ENCODE peak calls at places on chromosomes 2 and 18, in five cellular contexts. One of them, this sample, is unnamed.

GRCh38 chr2:80475970-80476369 is 171.4 kb upstream of the LRRTM1 start:
- DNase-seq in NCI-H1105 treated with DMSO at 0.1 percent for 48 hours: no peak
- DNase-seq in naive thymus-derived CD8-positive, alpha-beta T cell: no peak
- DNase-seq in stimulated activated CD4-positive, alpha-beta T cell treated with anti-CD3 and anti-CD28 coated beads, Interleukin-1b, Interleukin-23, amount 100 ng/mL, for 4 hours: no peak
- DNase-seq in endothelial cell: no peak
- DNase-seq in this sample: no peak

GRCh38 chr2:180222642-180223041 is 215.5 kb upstream of the CWC22 start:
- DNase-seq in stimulated activated CD4-positive, alpha-beta T cell treated with anti-CD3 and anti-CD28 coated beads, Interleukin-1b, Interleukin-23, amount 100 ng/mL, for 4 hours: no peak
- DNase-seq in NCI-H1105 treated with DMSO at 0.1 percent for 48 hours: peak
- DNase-seq in naive thymus-derived CD8-positive, alpha-beta T cell: no peak
- DNase-seq in endothelial cell: no peak
- DNase-seq in this sample: no peak

GRCh38 chr18:42100917-42101316 is 145.9 kb downstream of the PIK3C3 start:
- DNase-seq in NCI-H1105 treated with DMSO at 0.1 percent for 48 hours: no peak
- DNase-seq in naive thymus-derived CD8-positive, alpha-beta T cell: no peak
- DNase-seq in endothelial cell: no peak
- DNase-seq in stimulated activated CD4-positive, alpha-beta T cell treated with anti-CD3 and anti-CD28 coated beads, Interleukin-1b, Interleukin-23, amount 100 ng/mL, for 4 hours: no peak
- DNase-seq in this sample: no peak

GRCh38 chr2:23662941-23663729 is 263.8 kb downstream of the ATAD2B start:
- DNase-seq in naive thymus-derived CD8-positive, alpha-beta T cell: no peak
- DNase-seq in NCI-H1105 treated with DMSO at 0.1 percent for 48 hours: no peak
- DNase-seq in endothelial cell: no peak
- DNase-seq in stimulated activated CD4-positive, alpha-beta T cell treated with anti-CD3 and anti-CD28 coated beads, Interleukin-1b, Interleukin-23, amount 100 ng/mL, for 4 hours: no peak
- DNase-seq in this sample: no peak

GRCh38 chr18:27843783-27844415 is 333.0 kb downstream of the CDH2 start:
- DNase-seq in naive thymus-derived CD8-positive, alpha-beta T cell: no peak
- DNase-seq in stimulated activated CD4-positive, alpha-beta T cell treated with anti-CD3 and anti-CD28 coated beads, Interleukin-1b, Interleukin-23, amount 100 ng/mL, for 4 hours: no peak
- DNase-seq in NCI-H1105 treated with DMSO at 0.1 percent for 48 hours: no peak
- DNase-seq in endothelial cell: no peak
- DNase-seq in this sample: no peak

GRCh38 chr2:127674241-127675209 is 805 bp downstream of the LIMS2 start:
- DNase-seq in naive thymus-derived CD8-positive, alpha-beta T cell: peak
- DNase-seq in stimulated activated CD4-positive, alpha-beta T cell treated with anti-CD3 and anti-CD28 coated beads, Interleukin-1b, Interleukin-23, amount 100 ng/mL, for 4 hours: peak
- DNase-seq in endothelial cell: no peak
- DNase-seq in NCI-H1105 treated with DMSO at 0.1 percent for 48 hours: no peak
- DNase-seq in this sample: no peak

GRCh38 chr2:95297088-95297487 is at the start of gene KCNIP3:
- DNase-seq in naive thymus-derived CD8-positive, alpha-beta T cell: no peak
- DNase-seq in stimulated activated CD4-positive, alpha-beta T cell treated with anti-CD3 and anti-CD28 coated beads, Interleukin-1b, Interleukin-23, amount 100 ng/mL, for 4 hours: no peak
- DNase-seq in endothelial cell: no peak
- DNase-seq in NCI-H1105 treated with DMSO at 0.1 percent for 48 hours: peak
- DNase-seq in this sample: no peak

GRCh38 chr2:128746356-128746755 is 427.7 kb upstream of the HS6ST1 start:
- DNase-seq in stimulated activated CD4-positive, alpha-beta T cell treated with anti-CD3 and anti-CD28 coated beads, Interleukin-1b, Interleukin-23, amount 100 ng/mL, for 4 hours: no peak
- DNase-seq in endothelial cell: no peak
- DNase-seq in NCI-H1105 treated with DMSO at 0.1 percent for 48 hours: no peak
- DNase-seq in naive thymus-derived CD8-positive, alpha-beta T cell: no peak
- DNase-seq in this sample: no peak

GRCh38 chr2:224027912-224028311 is 11.2 kb downstream of the SERPINE2 start:
- DNase-seq in naive thymus-derived CD8-positive, alpha-beta T cell: no peak
- DNase-seq in endothelial cell: no peak
- DNase-seq in stimulated activated CD4-positive, alpha-beta T cell treated with anti-CD3 and anti-CD28 coated beads, Interleukin-1b, Interleukin-23, amount 100 ng/mL, for 4 hours: no peak
- DNase-seq in NCI-H1105 treated with DMSO at 0.1 percent for 48 hours: no peak
- DNase-seq in this sample: no peak

GRCh38 chr18:35083174-35083712 is 42.0 kb downstream of the MAPRE2 start:
- DNase-seq in NCI-H1105 treated with DMSO at 0.1 percent for 48 hours: no peak
- DNase-seq in stimulated activated CD4-positive, alpha-beta T cell treated with anti-CD3 and anti-CD28 coated beads, Interleukin-1b, Interleukin-23, amount 100 ng/mL, for 4 hours: no peak
- DNase-seq in endothelial cell: no peak
- DNase-seq in naive thymus-derived CD8-positive, alpha-beta T cell: no peak
- DNase-seq in this sample: no peak

GRCh38 chr2:71457959-71458322 is 4.6 kb downstream of the DYSF start:
- DNase-seq in stimulated activated CD4-positive, alpha-beta T cell treated with anti-CD3 and anti-CD28 coated beads, Interleukin-1b, Interleukin-23, amount 100 ng/mL, for 4 hours: no peak
- DNase-seq in naive thymus-derived CD8-positive, alpha-beta T cell: no peak
- DNase-seq in NCI-H1105 treated with DMSO at 0.1 percent for 48 hours: no peak
- DNase-seq in endothelial cell: no peak
- DNase-seq in this sample: no peak

GRCh38 chr2:54559593-54560145 is 103.5 kb downstream of the SPTBN1 start:
- DNase-seq in stimulated activated CD4-positive, alpha-beta T cell treated with anti-CD3 and anti-CD28 coated beads, Interleukin-1b, Interleukin-23, amount 100 ng/mL, for 4 hours: no peak
- DNase-seq in endothelial cell: peak
- DNase-seq in NCI-H1105 treated with DMSO at 0.1 percent for 48 hours: no peak
- DNase-seq in naive thymus-derived CD8-positive, alpha-beta T cell: no peak
- DNase-seq in this sample: no peak

GRCh38 chr2:14535156-14535555 is 97.4 kb upstream of the LRATD1 start:
- DNase-seq in endothelial cell: no peak
- DNase-seq in NCI-H1105 treated with DMSO at 0.1 percent for 48 hours: peak
- DNase-seq in stimulated activated CD4-positive, alpha-beta T cell treated with anti-CD3 and anti-CD28 coated beads, Interleukin-1b, Interleukin-23, amount 100 ng/mL, for 4 hours: no peak
- DNase-seq in naive thymus-derived CD8-positive, alpha-beta T cell: no peak
- DNase-seq in this sample: no peak

GRCh38 chr2:175167076-175167791 is 769 bp downstream of the ATF2 start:
- DNase-seq in endothelial cell: peak
- DNase-seq in naive thymus-derived CD8-positive, alpha-beta T cell: peak
- DNase-seq in NCI-H1105 treated with DMSO at 0.1 percent for 48 hours: peak
- DNase-seq in stimulated activated CD4-positive, alpha-beta T cell treated with anti-CD3 and anti-CD28 coated beads, Interleukin-1b, Interleukin-23, amount 100 ng/mL, for 4 hours: no peak
- DNase-seq in this sample: no peak

GRCh38 chr2:70919672-70920366 is 15.9 kb upstream of the ATP6V1B1 start:
- DNase-seq in stimulated activated CD4-positive, alpha-beta T cell treated with anti-CD3 and anti-CD28 coated beads, Interleukin-1b, Interleukin-23, amount 100 ng/mL, for 4 hours: peak
- DNase-seq in naive thymus-derived CD8-positive, alpha-beta T cell: peak
- DNase-seq in endothelial cell: peak
- DNase-seq in NCI-H1105 treated with DMSO at 0.1 percent for 48 hours: peak
- DNase-seq in this sample: peak

GRCh38 chr2:150484006-150484405 is 3.5 kb downstream of the RND3 start:
- DNase-seq in endothelial cell: no peak
- DNase-seq in stimulated activated CD4-positive, alpha-beta T cell treated with anti-CD3 and anti-CD28 coated beads, Interleukin-1b, Interleukin-23, amount 100 ng/mL, for 4 hours: no peak
- DNase-seq in naive thymus-derived CD8-positive, alpha-beta T cell: no peak
- DNase-seq in NCI-H1105 treated with DMSO at 0.1 percent for 48 hours: no peak
- DNase-seq in this sample: no peak

GRCh38 chr18:70313640-70314039 is 24.8 kb downstream of the SOCS6 start:
- DNase-seq in NCI-H1105 treated with DMSO at 0.1 percent for 48 hours: no peak
- DNase-seq in stimulated activated CD4-positive, alpha-beta T cell treated with anti-CD3 and anti-CD28 coated beads, Interleukin-1b, Interleukin-23, amount 100 ng/mL, for 4 hours: no peak
- DNase-seq in naive thymus-derived CD8-positive, alpha-beta T cell: no peak
- DNase-seq in endothelial cell: no peak
- DNase-seq in this sample: no peak

GRCh38 chr2:7646661-7647060 is 729.4 kb downstream of the RNF144A start:
- DNase-seq in endothelial cell: no peak
- DNase-seq in stimulated activated CD4-positive, alpha-beta T cell treated with anti-CD3 and anti-CD28 coated beads, Interleukin-1b, Interleukin-23, amount 100 ng/mL, for 4 hours: no peak
- DNase-seq in NCI-H1105 treated with DMSO at 0.1 percent for 48 hours: no peak
- DNase-seq in naive thymus-derived CD8-positive, alpha-beta T cell: no peak
- DNase-seq in this sample: no peak

GRCh38 chr2:74327627-74328026 is 15.6 kb downstream of the SLC4A5 start:
- DNase-seq in endothelial cell: no peak
- DNase-seq in naive thymus-derived CD8-positive, alpha-beta T cell: no peak
- DNase-seq in stimulated activated CD4-positive, alpha-beta T cell treated with anti-CD3 and anti-CD28 coated beads, Interleukin-1b, Interleukin-23, amount 100 ng/mL, for 4 hours: no peak
- DNase-seq in NCI-H1105 treated with DMSO at 0.1 percent for 48 hours: no peak
- DNase-seq in this sample: no peak

GRCh38 chr2:57869763-57870344 is 176.8 kb upstream of the VRK2 start:
- DNase-seq in NCI-H1105 treated with DMSO at 0.1 percent for 48 hours: peak
- DNase-seq in endothelial cell: no peak
- DNase-seq in stimulated activated CD4-positive, alpha-beta T cell treated with anti-CD3 and anti-CD28 coated beads, Interleukin-1b, Interleukin-23, amount 100 ng/mL, for 4 hours: no peak
- DNase-seq in naive thymus-derived CD8-positive, alpha-beta T cell: no peak
- DNase-seq in this sample: no peak

GRCh38 chr2:196167666-196168065 is 3.7 kb downstream of the STK17B start:
- DNase-seq in endothelial cell: no peak
- DNase-seq in NCI-H1105 treated with DMSO at 0.1 percent for 48 hours: no peak
- DNase-seq in naive thymus-derived CD8-positive, alpha-beta T cell: no peak
- DNase-seq in stimulated activated CD4-positive, alpha-beta T cell treated with anti-CD3 and anti-CD28 coated beads, Interleukin-1b, Interleukin-23, amount 100 ng/mL, for 4 hours: no peak
- DNase-seq in this sample: no peak

GRCh38 chr2:15163316-15163715 is 397.8 kb downstream of the NBAS start:
- DNase-seq in endothelial cell: no peak
- DNase-seq in stimulated activated CD4-positive, alpha-beta T cell treated with anti-CD3 and anti-CD28 coated beads, Interleukin-1b, Interleukin-23, amount 100 ng/mL, for 4 hours: no peak
- DNase-seq in NCI-H1105 treated with DMSO at 0.1 percent for 48 hours: no peak
- DNase-seq in naive thymus-derived CD8-positive, alpha-beta T cell: no peak
- DNase-seq in this sample: no peak

GRCh38 chr2:192017844-192018243 is 171.0 kb upstream of the CAVIN2 start:
- DNase-seq in stimulated activated CD4-positive, alpha-beta T cell treated with anti-CD3 and anti-CD28 coated beads, Interleukin-1b, Interleukin-23, amount 100 ng/mL, for 4 hours: no peak
- DNase-seq in naive thymus-derived CD8-positive, alpha-beta T cell: no peak
- DNase-seq in NCI-H1105 treated with DMSO at 0.1 percent for 48 hours: no peak
- DNase-seq in endothelial cell: no peak
- DNase-seq in this sample: no peak

GRCh38 chr2:198054299-198054698 is 249.9 kb downstream of the PLCL1 start:
- DNase-seq in NCI-H1105 treated with DMSO at 0.1 percent for 48 hours: no peak
- DNase-seq in naive thymus-derived CD8-positive, alpha-beta T cell: peak
- DNase-seq in stimulated activated CD4-positive, alpha-beta T cell treated with anti-CD3 and anti-CD28 coated beads, Interleukin-1b, Interleukin-23, amount 100 ng/mL, for 4 hours: peak
- DNase-seq in endothelial cell: peak
- DNase-seq in this sample: peak

GRCh38 chr18:70600225-70600925 is 311.5 kb downstream of the SOCS6 start:
- DNase-seq in endothelial cell: no peak
- DNase-seq in NCI-H1105 treated with DMSO at 0.1 percent for 48 hours: no peak
- DNase-seq in stimulated activated CD4-positive, alpha-beta T cell treated with anti-CD3 and anti-CD28 coated beads, Interleukin-1b, Interleukin-23, amount 100 ng/mL, for 4 hours: no peak
- DNase-seq in naive thymus-derived CD8-positive, alpha-beta T cell: no peak
- DNase-seq in this sample: no peak

GRCh38 chr18:5951515-5952081 is 56.3 kb upstream of the TMEM200C start:
- DNase-seq in naive thymus-derived CD8-positive, alpha-beta T cell: no peak
- DNase-seq in NCI-H1105 treated with DMSO at 0.1 percent for 48 hours: no peak
- DNase-seq in stimulated activated CD4-positive, alpha-beta T cell treated with anti-CD3 and anti-CD28 coated beads, Interleukin-1b, Interleukin-23, amount 100 ng/mL, for 4 hours: no peak
- DNase-seq in endothelial cell: no peak
- DNase-seq in this sample: no peak

GRCh38 chr2:231545105-231545902 is 15.1 kb upstream of the NMUR1 start:
- DNase-seq in NCI-H1105 treated with DMSO at 0.1 percent for 48 hours: no peak
- DNase-seq in naive thymus-derived CD8-positive, alpha-beta T cell: no peak
- DNase-seq in stimulated activated CD4-positive, alpha-beta T cell treated with anti-CD3 and anti-CD28 coated beads, Interleukin-1b, Interleukin-23, amount 100 ng/mL, for 4 hours: no peak
- DNase-seq in endothelial cell: no peak
- DNase-seq in this sample: no peak

GRCh38 chr2:57947398-57947797 is 99.2 kb upstream of the VRK2 start:
- DNase-seq in naive thymus-derived CD8-positive, alpha-beta T cell: no peak
- DNase-seq in endothelial cell: no peak
- DNase-seq in stimulated activated CD4-positive, alpha-beta T cell treated with anti-CD3 and anti-CD28 coated beads, Interleukin-1b, Interleukin-23, amount 100 ng/mL, for 4 hours: no peak
- DNase-seq in NCI-H1105 treated with DMSO at 0.1 percent for 48 hours: peak
- DNase-seq in this sample: no peak

GRCh38 chr2:32564417-32565035 is 63.3 kb upstream of the TTC27 start:
- DNase-seq in stimulated activated CD4-positive, alpha-beta T cell treated with anti-CD3 and anti-CD28 coated beads, Interleukin-1b, Interleukin-23, amount 100 ng/mL, for 4 hours: no peak
- DNase-seq in NCI-H1105 treated with DMSO at 0.1 percent for 48 hours: no peak
- DNase-seq in endothelial cell: no peak
- DNase-seq in naive thymus-derived CD8-positive, alpha-beta T cell: no peak
- DNase-seq in this sample: no peak

GRCh38 chr2:109376796-109377495 is 236.8 kb downstream of the SEPTIN10 start:
- DNase-seq in NCI-H1105 treated with DMSO at 0.1 percent for 48 hours: no peak
- DNase-seq in naive thymus-derived CD8-positive, alpha-beta T cell: no peak
- DNase-seq in stimulated activated CD4-positive, alpha-beta T cell treated with anti-CD3 and anti-CD28 coated beads, Interleukin-1b, Interleukin-23, amount 100 ng/mL, for 4 hours: no peak
- DNase-seq in endothelial cell: peak
- DNase-seq in this sample: no peak

GRCh38 chr18:26547302-26548143 is 830 bp downstream of the KCTD1 start:
- DNase-seq in naive thymus-derived CD8-positive, alpha-beta T cell: peak
- DNase-seq in NCI-H1105 treated with DMSO at 0.1 percent for 48 hours: no peak
- DNase-seq in endothelial cell: peak
- DNase-seq in stimulated activated CD4-positive, alpha-beta T cell treated with anti-CD3 and anti-CD28 coated beads, Interleukin-1b, Interleukin-23, amount 100 ng/mL, for 4 hours: peak
- DNase-seq in this sample: no peak

GRCh38 chr18:76213996-76214395 is 281.0 kb downstream of the ZNF516 start:
- DNase-seq in stimulated activated CD4-positive, alpha-beta T cell treated with anti-CD3 and anti-CD28 coated beads, Interleukin-1b, Interleukin-23, amount 100 ng/mL, for 4 hours: no peak
- DNase-seq in naive thymus-derived CD8-positive, alpha-beta T cell: no peak
- DNase-seq in NCI-H1105 treated with DMSO at 0.1 percent for 48 hours: no peak
- DNase-seq in endothelial cell: no peak
- DNase-seq in this sample: no peak

GRCh38 chr2:128879161-128879560 is 560.5 kb upstream of the HS6ST1 start:
- DNase-seq in NCI-H1105 treated with DMSO at 0.1 percent for 48 hours: no peak
- DNase-seq in endothelial cell: no peak
- DNase-seq in naive thymus-derived CD8-positive, alpha-beta T cell: no peak
- DNase-seq in stimulated activated CD4-positive, alpha-beta T cell treated with anti-CD3 and anti-CD28 coated beads, Interleukin-1b, Interleukin-23, amount 100 ng/mL, for 4 hours: no peak
- DNase-seq in this sample: no peak

GRCh38 chr2:160226367-160226766 is 26.3 kb upstream of the ITGB6 start:
- DNase-seq in NCI-H1105 treated with DMSO at 0.1 percent for 48 hours: no peak
- DNase-seq in stimulated activated CD4-positive, alpha-beta T cell treated with anti-CD3 and anti-CD28 coated beads, Interleukin-1b, Interleukin-23, amount 100 ng/mL, for 4 hours: no peak
- DNase-seq in endothelial cell: no peak
- DNase-seq in naive thymus-derived CD8-positive, alpha-beta T cell: no peak
- DNase-seq in this sample: no peak